ENCODE peak calls at places on chromosomes 5 and 9, in four cellular contexts. U, I, D and L are unnamed samples.
A peak's percentile ranks its signal among the peaks of the same experiment; 100 is the strongest.

GRCh38 chr9:34985311-34985899 is 4.1 kb upstream of the DNAJB5 start:
- DNase-seq in D (no peak), U (peak; percentile 84), I (peak; percentile 84), L (no peak)

GRCh38 chr5:16862777-16863176 is 73.3 kb downstream of the MYO10 start:
- DNase-seq in I (no peak), D (no peak), U (no peak), L (no peak)

GRCh38 chr9:124290743-124291554 is 33.2 kb downstream of the NEK6 start:
- DNase-seq in I (no peak), U (no peak), D (no peak), L (no peak)

GRCh38 chr5:78724061-78724460 is 75.5 kb upstream of the LHFPL2 start:
- DNase-seq in I (no peak), U (no peak), D (no peak), L (no peak)

GRCh38 chr9:75088646-75089368 is 493 bp downstream of the OSTF1 start:
- DNase-seq in U (peak; percentile 68), D (peak; percentile 83), I (peak; percentile 73), L (peak; percentile 69)

GRCh38 chr5:172860520-172861443 is 26.7 kb downstream of the ERGIC1 start:
- DNase-seq in D (peak; percentile 97), U (no peak), I (no peak), L (peak; percentile 74)

GRCh38 chr9:114214181-114214580 is 58.8 kb downstream of the COL27A1 start:
- DNase-seq in D (peak; percentile 71), U (no peak), I (no peak), L (no peak)

GRCh38 chr9:4491621-4491975 is 1.3 kb downstream of the SLC1A1 start:
- DNase-seq in U (no peak), D (no peak), I (peak; percentile 85), L (peak; percentile 54)

GRCh38 chr9:130106860-130107848 is 53.4 kb downstream of the GPR107 start:
- DNase-seq in I (peak; percentile 93), D (peak; percentile 88), U (peak; percentile 91), L (peak; percentile 83)

GRCh38 chr5:96243862-96244261 is 189.2 kb downstream of the PCSK1 start:
- DNase-seq in U (no peak), I (no peak), D (no peak), L (no peak)

GRCh38 chr5:9173281-9174048 is 372.4 kb downstream of the SEMA5A start:
- DNase-seq in U (no peak), D (no peak), I (no peak), L (no peak)

GRCh38 chr5:180598316-180598701 is 7.0 kb upstream of the SCGB3A1 start:
- DNase-seq in U (no peak), D (no peak), I (no peak), L (no peak)

GRCh38 chr9:131405858-131406566 is 12.1 kb downstream of the PRRC2B start:
- DNase-seq in D (no peak), I (no peak), U (no peak), L (no peak)

DNA sequence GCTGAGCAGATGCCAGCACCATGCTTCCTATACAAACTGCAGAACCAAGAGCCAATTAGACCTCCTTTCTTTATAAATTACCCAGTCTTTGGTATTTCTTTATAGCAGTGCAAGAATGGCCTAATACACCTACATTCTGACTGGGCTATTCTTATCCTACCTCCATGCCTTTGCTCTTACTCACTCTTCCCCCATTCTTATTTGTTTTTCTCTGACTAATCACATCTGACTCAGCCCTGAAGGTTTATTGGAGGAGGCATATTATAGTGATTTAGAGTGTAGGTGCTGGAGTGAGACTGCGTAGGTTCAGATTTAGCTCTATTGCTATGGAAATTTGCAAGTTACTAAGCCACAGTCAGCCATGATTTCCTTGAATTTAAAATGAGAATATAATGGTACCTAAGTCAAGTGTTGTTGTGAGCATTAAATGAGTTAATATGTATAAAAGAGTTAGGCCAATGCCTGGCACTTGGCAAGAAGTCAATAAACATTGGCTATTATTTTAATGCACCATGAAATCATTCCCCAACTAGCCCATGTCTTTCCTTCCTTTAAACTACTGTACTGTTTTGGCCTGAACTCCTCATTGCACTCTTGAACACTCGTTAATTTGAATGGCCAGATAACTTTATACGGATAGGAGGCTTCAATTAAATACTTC is 531.2 kb upstream of the ZNF608 start:
- DNase-seq in U (no peak), I (no peak), D (no peak), L (no peak)
- H3K4me3 ChIP-seq in U (no peak overlapping the region), I (no peak overlapping the region), D (no peak overlapping the region), L (no peak overlapping the region)

DNA sequence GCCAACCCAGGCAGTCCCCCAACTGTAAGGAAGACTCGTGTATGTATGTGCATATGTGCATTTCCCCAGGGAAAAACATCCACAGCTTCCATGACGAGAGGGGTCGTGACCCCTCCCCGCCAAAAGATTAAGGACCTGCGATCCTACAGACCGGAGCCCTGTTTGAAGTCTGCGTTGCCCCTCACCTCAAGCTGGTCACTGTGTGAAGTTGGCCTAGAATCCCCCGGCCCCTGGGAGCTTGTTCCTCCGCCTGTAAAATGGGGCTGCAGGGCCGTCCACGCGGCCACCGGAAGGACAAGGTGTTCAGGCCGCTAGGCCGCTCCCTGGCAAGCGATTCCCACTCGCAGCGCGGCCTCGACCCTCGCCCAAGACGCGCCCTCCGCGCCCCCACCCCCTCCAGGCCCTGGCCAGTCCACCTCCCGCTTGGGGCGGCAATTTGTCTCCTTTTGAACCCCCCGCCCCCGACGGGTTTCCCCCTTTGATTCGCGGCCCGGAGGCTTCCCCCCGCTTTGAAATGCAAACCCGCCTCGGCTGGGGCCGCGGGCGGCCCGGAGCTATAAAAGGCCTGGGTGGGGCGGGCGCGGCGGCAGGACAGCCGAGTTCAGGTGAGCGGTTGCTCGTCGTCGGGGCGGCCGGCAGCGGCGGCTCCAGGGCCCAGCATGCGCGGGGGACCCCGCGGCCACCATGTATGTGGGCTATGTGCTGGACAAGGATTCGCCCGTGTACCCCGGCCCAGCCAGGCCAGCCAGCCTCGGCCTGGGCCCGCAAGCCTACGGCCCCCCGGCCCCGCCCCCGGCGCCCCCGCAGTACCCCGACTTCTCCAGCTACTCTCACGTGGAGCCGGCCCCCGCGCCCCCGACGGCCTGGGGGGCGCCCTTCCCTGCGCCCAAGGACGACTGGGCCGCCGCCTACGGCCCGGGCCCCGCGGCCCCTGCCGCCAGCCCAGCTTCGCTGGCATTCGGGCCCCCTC is at the start of gene CDX1:
- DNase-seq in D (no peak), U (no peak), I (peak; percentile 55), L (no peak)
- H3K27ac ChIP-seq in D (no peak within 1 kb of the TSS), U (no peak within 1 kb of the TSS), I (no peak within 1 kb of the TSS), L (no peak within 1 kb of the TSS)

DNA sequence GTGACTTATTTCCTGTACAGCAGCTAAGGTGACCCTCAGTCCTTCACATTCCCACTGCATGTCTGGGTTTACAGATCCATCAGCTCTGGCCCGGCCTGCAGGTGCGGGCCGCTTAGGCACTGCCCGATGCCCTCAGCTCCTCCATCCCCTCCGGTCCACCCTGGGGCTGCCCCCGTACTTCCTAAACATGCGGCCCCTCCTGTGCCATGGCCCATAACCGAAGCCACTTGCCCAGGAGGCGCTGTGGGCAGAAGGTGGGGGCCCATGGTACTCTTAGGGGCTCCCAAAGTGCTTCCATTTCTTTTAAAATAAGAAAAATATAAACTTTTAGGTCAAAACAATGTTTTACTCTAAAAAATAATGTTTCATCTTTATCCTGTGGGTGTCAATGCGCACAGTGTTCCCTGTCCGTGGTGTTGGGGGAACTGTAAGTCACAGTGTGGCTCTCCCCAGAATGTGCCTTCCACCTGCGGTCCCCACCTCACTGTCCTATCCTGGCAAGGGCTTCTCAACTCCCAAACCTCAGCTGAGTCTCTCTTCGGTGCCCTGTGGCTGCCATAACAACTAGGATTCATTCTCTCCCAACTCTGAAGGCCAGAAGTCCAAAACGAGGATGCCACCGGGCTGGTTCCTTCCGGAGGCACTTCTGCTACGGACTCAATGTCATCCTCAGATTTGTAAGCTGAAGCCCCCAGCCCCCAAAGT is 132.7 kb upstream of the LPCAT1 start:
- DNase-seq in D (peak; percentile 8), I (no peak), U (no peak), L (no peak)
- H3K27me3 ChIP-seq in D (no peaks in the 10 kb centered on the region), I (peaks cover 9% of the 10 kb centered on the region), U (peaks cover 28% of the 10 kb centered on the region), L (no peaks in the 10 kb centered on the region)

DNA sequence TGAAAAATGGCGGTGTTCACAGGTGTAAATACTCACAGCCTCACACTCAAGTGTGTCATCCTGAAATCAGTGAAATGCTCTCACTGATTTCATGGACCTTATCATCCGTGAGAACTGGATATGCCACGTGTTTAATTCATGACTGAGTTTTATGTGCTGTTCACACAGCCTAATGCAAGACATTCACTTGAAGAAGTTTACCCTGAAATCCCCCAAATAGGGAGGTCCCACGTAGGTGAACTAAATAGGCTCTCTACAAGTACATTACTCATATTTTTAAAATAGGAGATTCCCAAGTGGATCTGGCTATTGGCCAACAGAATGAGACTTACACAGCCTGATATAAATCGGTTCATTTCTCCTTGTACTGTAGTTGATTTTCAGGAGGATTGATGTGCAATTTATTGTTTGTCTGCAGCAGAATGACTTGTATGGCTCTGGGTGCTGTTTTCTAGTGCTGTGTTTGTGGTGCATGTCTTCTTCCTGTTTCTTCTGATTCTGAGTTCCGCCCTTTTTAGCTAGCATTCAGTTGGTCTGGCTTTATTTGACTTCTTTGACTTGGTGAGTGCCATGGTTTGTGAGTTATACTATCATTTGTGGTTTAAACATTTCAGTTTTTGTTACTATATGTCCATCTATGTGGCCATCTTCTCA is 25.1 kb downstream of the TRIO start:
- DNase-seq in U (no peak), D (no peak), I (no peak), L (no peak)
- H3K4me3 ChIP-seq in U (no peak overlapping the region), D (no peak overlapping the region), I (no peak overlapping the region), L (no peak overlapping the region)

GRCh38 chr9:134287591-134288518 is 38.4 kb upstream of the RXRA start:
- DNase-seq in I (no peak), U (no peak), D (peak; percentile 36), L (no peak)
- H3K27ac ChIP-seq in I (no peak overlapping the region), U (no peak overlapping the region), D (no peak overlapping the region), L (no peak overlapping the region)

DNA sequence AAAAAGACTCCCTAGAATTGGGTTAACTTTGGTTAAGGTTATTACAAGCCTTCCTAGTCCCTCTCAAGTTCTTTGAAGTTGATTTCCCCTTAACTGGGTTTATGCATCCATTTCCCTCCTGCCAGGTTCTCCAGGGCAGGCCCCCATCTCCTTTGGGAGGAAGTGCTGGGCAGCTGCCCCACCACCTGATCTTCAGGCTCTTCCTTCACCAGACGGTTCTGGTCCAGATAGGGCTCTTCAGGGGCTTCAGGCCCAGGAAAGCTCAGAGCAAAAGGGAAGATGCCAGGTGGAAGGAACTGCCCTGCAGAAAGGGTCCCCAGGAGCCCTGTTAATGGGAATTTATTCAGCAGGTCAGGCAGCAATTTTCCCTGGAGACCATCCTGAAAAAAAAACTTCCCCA is 2.1 kb downstream of the SMIM32 start:
- DNase-seq in D (no peak), I (no peak), U (no peak), L (no peak)
- H3K27me3 ChIP-seq in D (no peaks in the 10 kb centered on the region), I (peaks cover 87% of the 10 kb centered on the region), U (peaks cover 66% of the 10 kb centered on the region), L (peaks cover 11% of the 10 kb centered on the region)

DNA sequence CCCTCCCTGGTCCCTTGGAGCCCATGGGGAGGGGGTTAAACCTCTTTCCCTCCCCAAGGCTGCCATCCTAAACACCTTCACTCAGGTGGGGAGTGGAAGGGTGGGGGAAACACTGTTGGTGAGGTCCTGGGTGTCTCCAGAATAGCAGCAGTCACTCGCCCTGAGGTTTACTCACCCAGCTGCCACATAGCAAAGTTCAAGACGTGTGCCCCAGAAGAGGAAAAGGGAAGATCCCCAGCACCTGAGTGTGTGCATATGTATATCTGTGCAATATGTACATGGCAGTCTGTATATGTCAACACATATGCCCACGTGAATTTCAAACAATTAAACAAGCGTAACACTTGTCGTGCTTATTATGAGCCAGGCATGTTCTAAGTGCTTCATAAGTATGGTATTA is 31.3 kb upstream of the SMU1 start:
- DNase-seq in D (no peak), U (no peak), I (no peak), L (no peak)
- H3K4me3 ChIP-seq in D (no peak overlapping the region), U (no peak overlapping the region), I (no peak overlapping the region), L (no peak overlapping the region)